ENCODE peak calls at places on chromosomes 12 and 14, in four cellular contexts. E, H, M and A are unnamed samples.

GRCh38 chr14:74418031-74418430 is 8.0 kb downstream of the SYNDIG1L start:
- DNase-seq in E (no peak), H (no peak), M (no peak), A (no peak)

GRCh38 chr12:47360771-47361388 is 281.1 kb upstream of the AMIGO2 start:
- DNase-seq in E (no peak), H (no peak), M (peak; percentile 27), A (no peak)

GRCh38 chr14:67493092-67493717 is 4.7 kb upstream of the TMEM229B start:
- DNase-seq in E (no peak), H (no peak), M (no peak), A (no peak)

GRCh38 chr14:55581011-55581806 is 1.2 kb downstream of the KTN1 start:
- DNase-seq in E (no peak), H (peak; percentile 23), M (peak; percentile 15), A (peak; percentile 2)

GRCh38 chr12:80162177-80162576 is 62.8 kb downstream of the OTOGL start:
- DNase-seq in E (no peak), H (no peak), M (no peak), A (no peak)

GRCh38 chr14:65826946-65827345 is 414.4 kb downstream of the FUT8 start:
- DNase-seq in E (no peak), H (no peak), M (no peak), A (no peak)

GRCh38 chr12:125455556-125455955 is 390.3 kb downstream of the AACS start:
- DNase-seq in E (no peak), H (no peak), M (no peak), A (no peak)

GRCh38 chr14:99518441-99519346 is 37.5 kb downstream of the CCNK start:
- DNase-seq in E (peak; percentile 95), H (peak; percentile 40), M (peak; percentile 76), A (peak; percentile 91)

GRCh38 chr12:88501976-88502938 is 78.0 kb downstream of the KITLG start:
- DNase-seq in E (no peak), H (no peak), M (no peak), A (no peak)

GRCh38 chr14:98826618-98827017 is 445.4 kb downstream of the BCL11B start:
- DNase-seq in E (no peak), H (no peak), M (no peak), A (no peak)

GRCh38 chr14:55382483-55382882 is 29.1 kb downstream of the ATG14 start:
- DNase-seq in E (no peak), H (no peak), M (no peak), A (no peak)

GRCh38 chr14:78227466-78228077 is 57.4 kb downstream of the NRXN3 start:
- DNase-seq in E (no peak), H (no peak), M (no peak), A (no peak)

GRCh38 chr12:54417712-54418440 is 1.2 kb downstream of the ITGA5 start:
- DNase-seq in E (no peak), H (no peak), M (peak; percentile 68), A (no peak)

GRCh38 chr14:55572578-55572977 is 7.4 kb upstream of the KTN1 start:
- DNase-seq in E (no peak), H (peak; percentile 72), M (no peak), A (no peak)

GRCh38 chr14:34023824-34024767 is 73.2 kb upstream of the EGLN3 start:
- DNase-seq in E (no peak), H (peak; percentile 100), M (no peak), A (no peak)

GRCh38 chr12:64767495-64767894 is 8.3 kb upstream of the GNS start:
- DNase-seq in E (no peak), H (no peak), M (peak; percentile 53), A (no peak)

GRCh38 chr12:122687091-122687490 is 16.1 kb downstream of the HCAR2 start:
- DNase-seq in E (no peak), H (no peak), M (no peak), A (no peak)

GRCh38 chr14:71426001-71426400 is 506.2 kb upstream of the RGS6 start:
- DNase-seq in E (no peak), H (no peak), M (no peak), A (no peak)

GRCh38 chr14:84937449-84937848 is 592.5 kb upstream of the FLRT2 start:
- DNase-seq in E (no peak), H (no peak), M (no peak), A (no peak)

GRCh38 chr14:69312608-69313007 is 52.6 kb downstream of the GALNT16 start:
- DNase-seq in E (no peak), H (no peak), M (no peak), A (no peak)

GRCh38 chr14:74902941-74903705 is 19.9 kb downstream of the RPS6KL1 start:
- DNase-seq in E (no peak), H (no peak), M (no peak), A (no peak)

GRCh38 chr12:48007206-48007605 is 2.9 kb upstream of the COL2A1 start:
- DNase-seq in E (no peak), H (no peak), M (no peak), A (no peak)

GRCh38 chr12:3122841-3123678 is 45.9 kb downstream of the TSPAN9 start:
- DNase-seq in E (no peak), H (no peak), M (no peak), A (no peak)

GRCh38 chr14:66177935-66178334 is 308.2 kb upstream of the CCDC196 start:
- DNase-seq in E (no peak), H (no peak), M (no peak), A (no peak)

GRCh38 chr12:115273446-115273845 is 589.5 kb upstream of the TBX3 start:
- DNase-seq in E (no peak), H (no peak), M (no peak), A (no peak)

GRCh38 chr12:117147639-117148038 is 42.6 kb downstream of the FBXO21 start:
- DNase-seq in E (no peak), H (no peak), M (peak; percentile 21), A (no peak)

GRCh38 chr12:4153343-4153892 is 120.1 kb upstream of the CCND2 start:
- DNase-seq in E (peak; percentile 35), H (no peak), M (peak; percentile 76), A (peak; percentile 46)

GRCh38 chr12:94100990-94101901 is 47.1 kb upstream of the PLXNC1 start:
- DNase-seq in E (peak; percentile 68), H (peak; percentile 40), M (peak; percentile 85), A (peak; percentile 61)

GRCh38 chr12:54239568-54239967 is 40.4 kb downstream of the CBX5 start:
- DNase-seq in E (no peak), H (no peak), M (no peak), A (no peak)

GRCh38 chr14:92895352-92895878 is 27.5 kb upstream of the CHGA start:
- DNase-seq in E (no peak), H (no peak), M (no peak), A (no peak)
- TF ChIP-seq TAF1 in E (no peak), H (no peak), M (no peak), A (no peak)

DNA sequence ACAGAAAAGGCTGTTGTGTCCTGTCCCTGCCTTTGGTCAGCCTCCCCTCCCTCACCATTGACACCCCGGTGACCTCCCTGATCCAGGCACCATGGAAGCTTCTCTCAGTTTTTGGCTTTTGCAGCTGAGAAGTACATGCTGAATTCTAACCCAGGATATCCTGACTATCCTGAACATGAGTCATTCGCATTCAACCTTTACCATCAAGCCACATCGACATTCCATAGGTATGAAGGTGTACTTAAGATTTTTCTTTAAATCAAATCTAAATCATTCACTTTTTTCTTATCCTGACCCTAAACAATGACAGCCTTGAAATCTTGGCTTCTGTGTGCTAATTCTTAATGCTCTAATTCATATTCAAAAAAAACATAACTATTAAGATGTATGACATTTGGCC is 8.7 kb upstream of the KRT78 start:
- DNase-seq in E (no peak), H (no peak), M (no peak), A (no peak)
- TF ChIP-seq TAF1 in E (no peak), H (no peak), M (no peak), A (no peak)

DNA sequence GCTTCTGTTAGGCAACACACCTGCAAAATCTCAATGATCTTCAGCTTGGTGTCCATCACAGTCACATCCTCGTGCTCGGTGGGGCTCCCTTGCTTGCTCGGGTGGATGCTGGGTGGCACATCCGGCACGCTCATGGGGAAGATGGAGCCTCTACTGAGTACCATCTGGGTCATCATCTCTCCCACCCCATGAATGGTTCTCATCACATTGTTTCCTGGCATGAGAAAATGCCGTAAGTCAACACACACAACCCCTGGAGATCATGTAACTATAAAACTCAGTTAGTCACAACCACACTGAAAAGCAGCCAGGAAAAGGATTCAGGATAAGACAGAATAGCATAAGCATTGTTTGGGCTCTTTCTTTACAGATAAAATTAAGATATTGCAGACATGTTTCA is 201.1 kb downstream of the ITPR2 start:
- DNase-seq in E (no peak), H (no peak), M (no peak), A (no peak)
- TF ChIP-seq TAF1 in E (no peak), H (no peak), M (no peak), A (no peak)

DNA sequence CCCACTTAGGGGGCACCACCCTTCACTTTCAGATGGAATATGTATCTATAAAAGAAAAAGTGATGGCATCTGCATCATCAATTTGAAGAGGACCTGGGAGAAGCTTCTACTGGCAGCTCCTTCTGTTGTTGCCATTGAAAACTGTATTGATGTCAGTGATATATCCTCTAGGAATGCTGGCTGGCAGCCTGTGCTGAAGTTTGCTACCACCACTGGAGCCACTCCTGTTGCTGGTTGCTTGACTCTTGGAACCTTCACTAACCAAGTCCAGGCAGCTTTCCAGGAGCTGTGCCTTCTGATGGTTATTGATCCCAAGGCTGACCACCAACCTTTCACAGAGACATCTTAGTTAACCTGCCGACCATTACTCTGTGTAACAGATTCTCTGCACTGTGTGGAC is 44.7 kb downstream of the RIMKLB start:
- DNase-seq in E (no peak), H (no peak), M (no peak), A (no peak)
- TF ChIP-seq TAF1 in E (no peak), H (no peak), M (no peak), A (no peak)

GRCh38 chr14:94342334-94342934 is 19.3 kb upstream of the SERPINA6 start:
- DNase-seq in E (no peak), H (peak; percentile 82), M (no peak), A (no peak)
- TF ChIP-seq TAF1 in E (no peak), H (no peak), M (no peak), A (no peak)

GRCh38 chr14:59305231-59305630 is 116.8 kb downstream of the DAAM1 start:
- DNase-seq in E (no peak), H (no peak), M (no peak), A (no peak)

GRCh38 chr14:59302313-59302712 is 113.8 kb downstream of the DAAM1 start:
- DNase-seq in E (no peak), H (no peak), M (no peak), A (no peak)

GRCh38 chr14:59301354-59301753 is 112.9 kb downstream of the DAAM1 start:
- DNase-seq in E (peak; percentile 21), H (peak; percentile 78), M (no peak), A (peak; percentile 12)

GRCh38 chr14:59305836-59306555 is 117.5 kb downstream of the DAAM1 start:
- DNase-seq in E (no peak), H (peak; percentile 77), M (no peak), A (no peak)

GRCh38 chr14:59303216-59303615 is 114.7 kb downstream of the DAAM1 start:
- DNase-seq in E (no peak), H (no peak), M (no peak), A (no peak)
- TF ChIP-seq TAF1 in E (no peak), H (no peak), M (no peak), A (no peak)

GRCh38 chr12:51020448-51021182 is 5.6 kb downstream of the SLC11A2 start:
- DNase-seq in E (no peak), H (no peak), M (no peak), A (no peak)
- TF ChIP-seq TAF1 in E (no peak), H (no peak), M (no peak), A (no peak)